ENCODE peak calls at places on chromosomes 5 and 9, in ten cellular contexts. R is NCI-H2171 treated with DMSO at 0.1 percent for 48 hours; J is stimulated activated CD4-positive, alpha-beta T cell treated with anti-CD3 and anti-CD28 coated beads, Interleukin-4, amount 100 ng/mL, for 48 hours; S is naive thymus-derived CD4-positive, alpha-beta T cell; U is CD8-positive, alpha-beta memory T cell; L is WTC11; M is stimulated activated CD8-positive, alpha-beta memory T cell treated with anti-CD3 and anti-CD28 coated beads, Interleukin-4, amount 100 ng/mL, for 4 hours; Q is NCI-H1436; Y is EL; V is GM19239. W is an unnamed sample.

GRCh38 chr5:95731571-95732554 is 727 bp downstream of the RHOBTB3 start:
- DNase-seq in J (peak; percentile 15), U (no peak), M (no peak), V (no peak), L (peak; percentile 65), Q (no peak), R (peak; percentile 5), S (peak; percentile 22), Y (peak; percentile 59), W (no peak)

GRCh38 chr9:133726401-133727276 is 11.5 kb downstream of the SARDH start:
- DNase-seq in L (peak; percentile 71), U (peak; percentile 36), V (no peak), M (peak; percentile 29), Y (peak; percentile 55), J (peak; percentile 35), R (peak; percentile 82), Q (peak; percentile 53), S (peak; percentile 52), W (peak; percentile 11)

GRCh38 chr9:2018764-2019548 is 3.8 kb downstream of the SMARCA2 start:
- DNase-seq in U (peak; percentile 55), V (no peak), Q (no peak), M (no peak), S (peak; percentile 72), J (no peak), R (peak; percentile 43), L (no peak), Y (no peak), W (no peak)

GRCh38 chr9:137449081-137449844 is 8.1 kb upstream of the ENTPD8 start:
- DNase-seq in L (no peak), J (no peak), S (no peak), V (no peak), U (no peak), M (no peak), Q (no peak), R (no peak), Y (no peak), W (no peak)

GRCh38 chr5:109987970-109988369 is 298.2 kb downstream of the MAN2A1 start:
- DNase-seq in S (no peak), J (no peak), V (no peak), L (no peak), Y (no peak), U (no peak), R (no peak), M (no peak), Q (no peak), W (no peak)

GRCh38 chr5:156394642-156395393 is 67.9 kb downstream of the SGCD start:
- DNase-seq in V (no peak), Q (no peak), U (no peak), M (no peak), R (no peak), S (no peak), L (no peak), Y (no peak), J (no peak), W (no peak)

GRCh38 chr9:33924978-33925797 is 108.2 kb downstream of the UBE2R2 start:
- DNase-seq in V (no peak), Q (no peak), U (no peak), S (no peak), Y (peak; percentile 60), M (no peak), L (peak; percentile 69), J (peak; percentile 11), R (peak; percentile 18), W (no peak)

GRCh38 chr9:69204869-69205268 is 30.8 kb downstream of the TJP2 start:
- DNase-seq in U (no peak), R (no peak), Q (no peak), L (peak; percentile 18), M (no peak), Y (peak; percentile 46), S (no peak), J (no peak), V (no peak), W (no peak)

GRCh38 chr9:9392755-9393154 is 1220.0 kb downstream of the PTPRD start:
- DNase-seq in R (no peak), L (peak; percentile 8), Q (no peak), M (no peak), S (no peak), U (no peak), Y (no peak), J (no peak), V (no peak), W (no peak)

GRCh38 chr9:75265525-75265972 is 177.2 kb downstream of the OSTF1 start:
- DNase-seq in V (peak; percentile 14), J (peak; percentile 26), Y (peak; percentile 39), S (peak; percentile 22), R (peak; percentile 1), M (no peak), L (peak; percentile 51), U (peak; percentile 9), Q (peak; percentile 0), W (peak; percentile 46)

GRCh38 chr5:127112347-127112864 is 39.1 kb upstream of the C5orf63 start:
- DNase-seq in U (no peak), V (no peak), Q (no peak), R (no peak), S (no peak), M (no peak), L (no peak), Y (peak; percentile 37), J (no peak), W (no peak)

GRCh38 chr5:143514915-143515314 is 111.4 kb upstream of the NR3C1 start:
- DNase-seq in Y (no peak), Q (no peak), L (no peak), S (no peak), J (no peak), R (no peak), M (no peak), V (no peak), U (no peak), W (no peak)

GRCh38 chr5:38871211-38871610 is 25.4 kb downstream of the OSMR start:
- DNase-seq in V (no peak), S (no peak), J (no peak), R (no peak), M (no peak), Y (no peak), L (no peak), Q (no peak), U (no peak), W (no peak)

GRCh38 chr5:149381986-149382338 is 2.9 kb upstream of the IL17B start:
- DNase-seq in Q (peak; percentile 38), R (peak; percentile 31), J (peak; percentile 60), M (peak; percentile 51), V (peak; percentile 88), S (peak; percentile 44), Y (peak; percentile 73), L (peak; percentile 93), U (peak; percentile 39), W (peak; percentile 3)

GRCh38 chr5:59275170-59275536 is 618.4 kb downstream of the PDE4D start:
- DNase-seq in V (no peak), J (no peak), Q (no peak), R (no peak), S (no peak), U (no peak), L (no peak), Y (no peak), M (no peak), W (no peak)

GRCh38 chr5:169826618-169827017 is 153.7 kb downstream of the INSYN2B start:
- DNase-seq in Y (no peak), R (no peak), Q (no peak), L (peak; percentile 15), S (no peak), U (no peak), V (no peak), M (no peak), J (no peak), W (no peak)

GRCh38 chr5:175288048-175288621 is 155.8 kb downstream of the DRD1 start:
- DNase-seq in M (no peak), R (peak; percentile 97), Y (peak; percentile 73), S (no peak), Q (no peak), V (no peak), U (no peak), J (no peak), L (no peak), W (no peak)

GRCh38 chr5:5291357-5291756 is 131.1 kb upstream of the ICE1 start:
- DNase-seq in J (no peak), V (no peak), U (no peak), S (no peak), L (no peak), M (no peak), R (no peak), Q (no peak), Y (peak; percentile 42), W (no peak)

GRCh38 chr9:85433046-85433445 is 308.7 kb downstream of the AGTPBP1 start:
- DNase-seq in Y (no peak), Q (no peak), L (no peak), V (no peak), M (no peak), S (no peak), J (no peak), R (no peak), U (no peak), W (no peak)

GRCh38 chr5:107565791-107566536 is 104.8 kb downstream of the EFNA5 start:
- DNase-seq in Y (no peak), L (no peak), S (no peak), M (no peak), J (no peak), U (no peak), Q (no peak), R (no peak), V (no peak), W (no peak)

GRCh38 chr5:149367249-149367971 is 9.6 kb downstream of the PCYOX1L start:
- DNase-seq in L (peak; percentile 87), J (peak; percentile 36), R (peak; percentile 35), Y (peak; percentile 77), S (no peak), V (peak; percentile 80), Q (peak; percentile 75), M (no peak), U (peak; percentile 20), W (no peak)

GRCh38 chr9:23581936-23582335 is 244.1 kb downstream of the ELAVL2 start:
- DNase-seq in R (no peak), U (no peak), S (no peak), Y (no peak), L (no peak), V (no peak), Q (no peak), M (no peak), J (no peak), W (no peak)

W was measured in KG1.